ENCODE peak calls at places on chromosomes 7 and 10, in five cellular contexts. U is MM.1S, J is HFF-Myc, M is Panc1, N is choroid plexus epithelial cell. Z is an unnamed sample.

GRCh38 chr10:124678566-124679240 is 65.5 kb downstream of the FAM53B start:
- DNase-seq in U (no peak), J (no peak), M (no peak), N (no peak), Z (no peak)

GRCh38 chr10:118238573-118239240 is 103.4 kb downstream of the FAM204A start:
- DNase-seq in U (no peak), J (no peak), M (no peak), N (peak), Z (no peak)

GRCh38 chr7:1193593-1194424 is 33.8 kb upstream of the ZFAND2A start:
- DNase-seq in U (peak), J (no peak), M (no peak), N (peak), Z (no peak)

GRCh38 chr7:105879782-105880181 is 3.4 kb upstream of the ATXN7L1 start:
- DNase-seq in U (no peak), J (no peak), M (no peak), N (no peak), Z (no peak)

GRCh38 chr7:8831386-8831785 is 398.0 kb downstream of the NXPH1 start:
- DNase-seq in U (no peak), J (no peak), M (no peak), N (peak), Z (peak)

GRCh38 chr7:110827287-110827855 is 263.6 kb upstream of the LRRN3 start:
- DNase-seq in U (no peak), J (no peak), M (no peak), N (no peak), Z (no peak)

GRCh38 chr7:131509087-131509486 is 47.3 kb downstream of the PODXL start:
- DNase-seq in U (no peak), J (no peak), M (no peak), N (no peak), Z (no peak)

GRCh38 chr10:83961620-83962019 is 177.7 kb upstream of the GHITM start:
- DNase-seq in U (no peak), J (no peak), M (no peak), N (no peak), Z (no peak)

GRCh38 chr10:20745556-20745955 is 151.6 kb downstream of the NEBL start:
- DNase-seq in U (no peak), J (no peak), M (no peak), N (no peak), Z (no peak)

GRCh38 chr10:37488792-37489657 is 363.6 kb downstream of the ANKRD30A start:
- DNase-seq in U (no peak), J (no peak), M (peak), N (peak), Z (peak)

GRCh38 chr7:158549176-158549833 is 38.3 kb downstream of the PTPRN2 start:
- DNase-seq in U (no peak), J (no peak), M (no peak), N (peak), Z (no peak)
- TF ChIP-seq CTCF in U (no peak), J (no peak), M (no peak), N (no peak), Z (no peak)

DNA sequence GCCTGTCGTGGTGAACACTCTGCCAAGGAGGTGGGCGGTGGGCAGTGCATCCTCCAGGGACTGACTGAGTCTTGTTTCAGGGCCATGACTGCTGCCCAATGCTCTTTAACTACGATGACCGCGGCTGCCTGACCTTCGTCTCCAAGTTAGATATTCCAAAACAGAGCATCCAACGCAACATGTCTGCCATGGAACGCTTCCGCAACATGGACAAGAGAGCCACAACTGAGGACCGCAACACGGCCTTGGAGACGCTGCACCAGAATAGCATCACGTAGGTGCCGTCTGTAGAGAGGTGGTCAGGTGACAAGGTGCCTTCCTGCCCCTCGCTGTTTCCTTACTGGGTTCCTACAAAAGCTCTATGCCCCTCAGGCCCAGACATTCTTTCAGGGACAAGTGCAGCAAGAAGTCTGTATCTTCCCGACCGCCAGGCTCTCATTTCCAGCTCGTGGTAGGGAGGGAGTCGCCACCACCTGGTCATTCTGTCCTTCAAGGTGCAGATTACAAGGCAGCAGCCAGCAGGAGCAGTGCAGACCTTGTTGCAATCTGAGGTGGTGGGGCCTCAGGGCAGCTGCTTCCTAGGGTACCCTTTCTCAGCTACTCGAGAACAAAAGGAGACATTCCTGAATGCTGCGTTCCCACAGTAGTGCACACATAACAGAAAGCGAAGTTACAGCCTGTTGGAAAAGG is 14.9 kb upstream of the ARPC1B start:
- DNase-seq in U (no peak), J (no peak), M (no peak), N (no peak), Z (no peak)
- TF ChIP-seq CTCF in U (no peak), J (no peak), M (no peak), N (no peak), Z (no peak)

GRCh38 chr7:149624419-149625338 is 127.1 kb upstream of the ZNF746 start:
- DNase-seq in U (peak), J (peak), M (peak), N (peak), Z (peak)
- TF ChIP-seq CTCF in U (peak), J (peak), M (peak), N (peak), Z (peak)

GRCh38 chr7:26658698-26659084 is 205.7 kb downstream of the SKAP2 start:
- DNase-seq in U (no peak), J (no peak), M (no peak), N (no peak), Z (no peak)
- TF ChIP-seq CTCF in U (no peak), J (no peak), M (no peak), N (no peak), Z (no peak)

GRCh38 chr7:24715661-24716479 is 41.4 kb downstream of the GSDME start:
- DNase-seq in U (peak), J (peak), M (peak), N (peak), Z (no peak)
- TF ChIP-seq CTCF in U (peak), J (peak), M (peak), N (peak), Z (peak)

GRCh38 chr7:126303926-126304325 is 948.8 kb downstream of the GRM8 start:
- DNase-seq in U (no peak), J (no peak), M (no peak), N (no peak), Z (peak)

GRCh38 chr7:126302639-126303038 is 950.1 kb downstream of the GRM8 start:
- DNase-seq in U (no peak), J (no peak), M (no peak), N (no peak), Z (no peak)
- TF ChIP-seq CTCF in U (no peak), J (no peak), M (no peak), N (no peak), Z (peak)

DNA sequence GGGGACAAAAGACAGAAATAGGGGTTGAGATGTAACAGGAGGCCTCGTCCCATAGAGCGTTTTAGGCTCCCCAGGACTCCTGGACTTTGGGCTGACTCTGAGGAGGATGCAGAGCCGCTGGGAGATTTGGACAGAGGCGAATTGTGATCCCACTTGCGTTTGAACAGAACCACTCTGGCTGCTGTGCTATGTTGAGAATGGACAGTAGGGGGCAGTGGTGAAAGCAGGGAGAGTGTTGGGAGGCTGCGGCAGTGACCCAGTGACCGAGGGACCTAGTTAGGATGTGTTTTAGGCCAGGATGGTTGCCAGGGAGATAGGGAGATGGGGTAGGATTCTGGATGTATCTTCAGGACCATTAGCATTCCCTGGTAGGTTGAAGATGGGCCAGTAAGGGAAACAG is 271.6 kb downstream of the CCDC3 start:
- DNase-seq in U (no peak), J (no peak), M (no peak), N (no peak), Z (no peak)
- TF ChIP-seq CTCF in U (peak), J (peak), M (peak), N (peak), Z (peak)

GRCh38 chr10:71545001-71545400 is 148.3 kb downstream of the CDH23 start:
- DNase-seq in U (no peak), J (no peak), M (no peak), N (no peak), Z (no peak)

GRCh38 chr10:71547290-71547689 is 150.6 kb downstream of the CDH23 start:
- DNase-seq in U (no peak), J (no peak), M (no peak), N (peak), Z (no peak)

GRCh38 chr10:71547841-71548493 is 151.2 kb downstream of the CDH23 start:
- DNase-seq in U (no peak), J (no peak), M (no peak), N (peak), Z (no peak)

GRCh38 chr10:71546220-71546619 is 149.5 kb downstream of the CDH23 start:
- DNase-seq in U (no peak), J (no peak), M (no peak), N (no peak), Z (no peak)

GRCh38 chr10:71548494-71548846 is 151.8 kb downstream of the CDH23 start:
- DNase-seq in U (peak), J (no peak), M (no peak), N (peak), Z (no peak)
- TF ChIP-seq CTCF in U (peak), J (peak), M (no peak), N (peak), Z (peak)

GRCh38 chr7:137544450-137545058 is 201.0 kb upstream of the PTN start:
- DNase-seq in U (no peak), J (no peak), M (no peak), N (no peak), Z (no peak)

GRCh38 chr7:137535579-137535978 is 192.0 kb upstream of the PTN start:
- DNase-seq in U (no peak), J (no peak), M (no peak), N (no peak), Z (no peak)

GRCh38 chr7:137538361-137538762 is 194.8 kb upstream of the PTN start:
- DNase-seq in U (no peak), J (peak), M (no peak), N (peak), Z (peak)

GRCh38 chr7:137545059-137545730 is 201.7 kb upstream of the PTN start:
- DNase-seq in U (no peak), J (no peak), M (no peak), N (peak), Z (no peak)

GRCh38 chr7:137539111-137539715 is 195.7 kb upstream of the PTN start:
- DNase-seq in U (no peak), J (peak), M (no peak), N (peak), Z (peak)
- TF ChIP-seq CTCF in U (no peak), J (no peak), M (no peak), N (no peak), Z (no peak)

GRCh38 chr10:30022590-30022989 is 36.8 kb downstream of the JCAD start:
- DNase-seq in U (no peak), J (no peak), M (no peak), N (no peak), Z (no peak)
- TF ChIP-seq CTCF in U (no peak), J (no peak), M (no peak), N (no peak), Z (no peak)